ENCODE peak calls at places on chromosomes 3 and 15, in seven cellular contexts. V is astrocyte of the spinal cord, G is left ventricle myocardium inferior, B is colonic mucosa, O is uterus, R is stomach, D is epithelial cell of esophagus. N is an unnamed sample.

GRCh38 chr3:4531478-4532025 is 38.4 kb downstream of the ITPR1 start:
- DNase-seq in V (no peak), G (no peak), B (no peak), O (no peak), R (no peak), D (peak), N (no peak)

GRCh38 chr3:125212509-125213372 is at the start of gene SLC12A8:
- DNase-seq in V (no peak), G (no peak), B (peak), O (no peak), R (peak), D (no peak), N (no peak)

GRCh38 chr3:191727338-191727737 is 266.4 kb downstream of the PYDC2 start:
- DNase-seq in V (no peak), G (no peak), B (no peak), O (no peak), R (no peak), D (no peak), N (no peak)

GRCh38 chr15:51969728-51970127 is 1.9 kb downstream of the LEO1 start:
- DNase-seq in V (no peak), G (no peak), B (no peak), O (no peak), R (no peak), D (no peak), N (no peak)

GRCh38 chr3:42376397-42376798 is 34.0 kb downstream of the LYZL4 start:
- DNase-seq in V (peak), G (peak), B (no peak), O (peak), R (no peak), D (peak), N (no peak)

GRCh38 chr15:21260966-21261395 is 179.3 kb downstream of the POTEB3 start:
- DNase-seq in V (peak), G (peak), B (no peak), O (peak), R (no peak), D (no peak), N (peak)

GRCh38 chr15:94453227-94453626 is 221.9 kb downstream of the MCTP2 start:
- DNase-seq in V (no peak), G (no peak), B (no peak), O (no peak), R (no peak), D (peak), N (no peak)

GRCh38 chr3:120093119-120093922 is 926 bp downstream of the GSK3B start:
- DNase-seq in V (peak), G (no peak), B (peak), O (no peak), R (no peak), D (peak), N (no peak)

GRCh38 chr3:180707921-180708320 is 28.6 kb upstream of the CCDC39 start:
- DNase-seq in V (no peak), G (no peak), B (no peak), O (no peak), R (no peak), D (no peak), N (no peak)

GRCh38 chr15:82168757-82169156 is 93.8 kb downstream of the EFL1 start:
- DNase-seq in V (no peak), G (no peak), B (no peak), O (no peak), R (no peak), D (no peak), N (no peak)

GRCh38 chr3:89238836-89239235 is 131.4 kb downstream of the EPHA3 start:
- DNase-seq in V (no peak), G (no peak), B (no peak), O (no peak), R (no peak), D (no peak), N (no peak)

GRCh38 chr3:10015476-10015904 is 10.7 kb upstream of the FANCD2 start:
- DNase-seq in V (peak), G (peak), B (peak), O (peak), R (peak), D (peak), N (peak)

GRCh38 chr15:66563126-66563525 is 2.7 kb downstream of the LCTL start:
- DNase-seq in V (no peak), G (no peak), B (no peak), O (no peak), R (no peak), D (peak), N (no peak)

GRCh38 chr3:141412087-141412935 is 44.0 kb downstream of the ZBTB38 start:
- DNase-seq in V (peak), G (peak), B (peak), O (peak), R (peak), D (peak), N (no peak)

GRCh38 chr3:63458405-63458804 is 180.3 kb downstream of the SYNPR start:
- DNase-seq in V (no peak), G (no peak), B (no peak), O (no peak), R (no peak), D (no peak), N (no peak)

GRCh38 chr3:47384425-47384824 is 3.6 kb downstream of the PTPN23 start:
- DNase-seq in V (no peak), G (no peak), B (no peak), O (no peak), R (no peak), D (no peak), N (no peak)

GRCh38 chr3:39096775-39097174 is 10.7 kb downstream of the GORASP1 start:
- DNase-seq in V (no peak), G (no peak), B (no peak), O (no peak), R (no peak), D (no peak), N (no peak)

GRCh38 chr3:58469096-58469495 is 22.8 kb upstream of the KCTD6 start:
- DNase-seq in V (no peak), G (no peak), B (no peak), O (no peak), R (no peak), D (no peak), N (no peak)

GRCh38 chr3:139318826-139319225 is 25.0 kb upstream of the MRPS22 start:
- DNase-seq in V (no peak), G (no peak), B (no peak), O (no peak), R (no peak), D (no peak), N (no peak)

GRCh38 chr3:169324454-169324789 is 339.1 kb downstream of the MECOM start:
- DNase-seq in V (no peak), G (no peak), B (no peak), O (no peak), R (no peak), D (no peak), N (no peak)

GRCh38 chr15:92902723-92903587 is 2.8 kb downstream of the CHD2 start:
- DNase-seq in V (peak), G (no peak), B (no peak), O (no peak), R (no peak), D (no peak), N (no peak)

GRCh38 chr15:46365612-46366011 is 730.8 kb downstream of the SQOR start:
- DNase-seq in V (peak), G (peak), B (no peak), O (no peak), R (no peak), D (no peak), N (no peak)

GRCh38 chr3:73621388-73621787 is 3.4 kb downstream of the PDZRN3 start:
- DNase-seq in V (no peak), G (peak), B (peak), O (no peak), R (no peak), D (no peak), N (no peak)

GRCh38 chr3:45929042-45929679 is 14.1 kb upstream of the CXCR6 start:
- DNase-seq in V (no peak), G (no peak), B (peak), O (no peak), R (peak), D (peak), N (no peak)

GRCh38 chr3:15794842-15795562 is 2.8 kb downstream of the ANKRD28 start:
- DNase-seq in V (peak), G (no peak), B (no peak), O (no peak), R (no peak), D (no peak), N (no peak)
- TF ChIP-seq CTCF in V (peak), G (no peak), B (no peak), O (no peak), R (no peak), D (no peak), N (no peak)

GRCh38 chr15:85412956-85413854 is 32.8 kb downstream of the AKAP13 start:
- DNase-seq in V (peak), G (peak), B (peak), O (peak), R (peak), D (peak), N (peak)
- TF ChIP-seq CTCF in V (no peak), G (peak), B (no peak), O (no peak), R (no peak), D (peak), N (no peak)

GRCh38 chr15:38853608-38854007 is 289.0 kb upstream of the RASGRP1 start:
- DNase-seq in V (no peak), G (no peak), B (no peak), O (no peak), R (no peak), D (peak), N (no peak)
- TF ChIP-seq CTCF in V (peak), G (peak), B (no peak), O (no peak), R (no peak), D (peak), N (peak)

GRCh38 chr15:98649996-98650870 is 1.9 kb downstream of the IGF1R start:
- DNase-seq in V (no peak), G (peak), B (peak), O (peak), R (peak), D (no peak), N (peak)

GRCh38 chr15:98647026-98647773 is 1.1 kb upstream of the IGF1R start:
- DNase-seq in V (peak), G (peak), B (peak), O (peak), R (peak), D (peak), N (peak)

GRCh38 chr15:98649621-98649995 is 1.3 kb downstream of the IGF1R start:
- DNase-seq in V (no peak), G (peak), B (peak), O (peak), R (peak), D (no peak), N (peak)

GRCh38 chr15:98647774-98648653 is at the start of gene IGF1R:
- DNase-seq in V (peak), G (peak), B (peak), O (peak), R (peak), D (peak), N (peak)

GRCh38 chr15:98648654-98649537 is 557 bp downstream of the IGF1R start:
- DNase-seq in V (peak), G (peak), B (peak), O (peak), R (peak), D (peak), N (peak)
- TF ChIP-seq CTCF in V (no peak), G (peak), B (no peak), O (peak), R (no peak), D (no peak), N (peak)

GRCh38 chr3:183944790-183945189 is 60.1 kb upstream of the PARL start:
- DNase-seq in V (no peak), G (no peak), B (no peak), O (no peak), R (no peak), D (no peak), N (no peak)

GRCh38 chr3:183951459-183951858 is 66.2 kb downstream of the ABCC5 start:
- DNase-seq in V (no peak), G (no peak), B (no peak), O (no peak), R (no peak), D (no peak), N (no peak)

GRCh38 chr3:183953471-183954070 is 64.1 kb downstream of the ABCC5 start:
- DNase-seq in V (no peak), G (no peak), B (no peak), O (no peak), R (no peak), D (no peak), N (no peak)

GRCh38 chr3:183946037-183946436 is 61.4 kb upstream of the PARL start:
- DNase-seq in V (no peak), G (no peak), B (no peak), O (no peak), R (no peak), D (no peak), N (no peak)

DNA sequence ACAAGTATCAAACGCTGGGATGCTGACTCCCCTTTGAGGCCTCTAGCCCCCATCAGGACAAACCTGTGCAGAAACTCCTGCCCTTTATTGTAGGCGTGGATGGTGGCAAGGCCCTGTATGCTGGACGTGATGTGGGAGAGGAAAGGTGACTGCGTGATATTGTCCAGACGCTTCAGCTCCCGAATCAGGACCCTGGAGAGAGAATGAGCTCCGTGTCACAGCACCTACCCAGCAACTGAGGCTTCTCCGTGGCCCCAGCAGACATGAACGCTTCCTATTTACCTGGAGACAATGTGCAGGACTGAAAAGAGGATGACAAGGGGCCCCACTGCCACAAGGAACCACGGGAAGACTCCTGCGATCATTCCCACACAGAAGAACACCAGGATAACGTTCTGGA is 65.0 kb upstream of the PARL start:
- DNase-seq in V (no peak), G (no peak), B (no peak), O (no peak), R (no peak), D (no peak), N (no peak)
- TF ChIP-seq CTCF in V (no peak), G (no peak), B (no peak), O (no peak), R (no peak), D (no peak), N (no peak)

GRCh38 chr3:50617911-50618481 is 1.0 kb downstream of the MAPKAPK3 start:
- DNase-seq in V (no peak), G (peak), B (no peak), O (no peak), R (no peak), D (no peak), N (no peak)

GRCh38 chr3:50615190-50615589 is 1.8 kb upstream of the MAPKAPK3 start:
- DNase-seq in V (no peak), G (no peak), B (no peak), O (no peak), R (no peak), D (no peak), N (no peak)

GRCh38 chr3:50616003-50616769 is 765 bp upstream of the MAPKAPK3 start:
- DNase-seq in V (peak), G (peak), B (peak), O (peak), R (peak), D (peak), N (peak)

GRCh38 chr3:50616770-50617095 is 218 bp upstream of the MAPKAPK3 start:
- DNase-seq in V (peak), G (peak), B (peak), O (peak), R (peak), D (peak), N (peak)

DNA sequence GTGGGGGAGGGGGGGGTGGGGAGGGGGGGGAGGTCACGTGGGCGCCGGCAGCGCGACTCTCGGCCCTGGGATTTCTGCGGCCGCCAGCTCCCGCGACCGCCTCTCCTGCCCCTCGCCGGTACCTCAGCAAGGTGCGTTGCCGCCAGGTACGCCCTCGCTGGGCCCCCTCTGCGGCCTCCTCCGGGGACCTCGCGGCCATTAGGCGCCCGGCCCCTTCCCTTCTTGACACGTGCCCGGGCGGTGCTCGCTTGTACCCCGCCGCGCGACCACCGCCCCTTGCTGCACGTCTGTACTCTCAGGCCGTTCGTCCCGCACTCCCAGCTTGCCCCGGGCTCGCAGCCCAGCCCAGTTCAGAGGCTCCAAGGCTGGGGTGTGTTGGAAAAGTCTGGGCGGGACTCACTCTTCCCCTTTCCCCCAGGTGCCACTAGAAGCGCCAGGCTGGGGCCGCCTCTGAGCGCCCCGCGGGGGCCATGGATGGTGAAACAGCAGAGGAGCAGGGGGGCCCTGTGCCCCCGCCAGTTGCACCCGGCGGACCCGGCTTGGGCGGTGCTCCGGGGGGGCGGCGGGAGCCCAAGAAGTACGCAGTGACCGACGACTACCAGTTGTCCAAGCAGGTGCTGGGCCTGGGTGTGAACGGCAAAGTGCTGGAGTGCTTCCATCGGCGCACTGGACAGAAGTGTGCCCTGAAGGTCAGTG is at the start of gene MAPKAPK3:
- DNase-seq in V (no peak), G (peak), B (peak), O (peak), R (peak), D (peak), N (no peak)
- TF ChIP-seq CTCF in V (no peak), G (peak), B (no peak), O (no peak), R (no peak), D (no peak), N (no peak)

GRCh38 chr3:50303038-50303815 is at the start of gene HYAL1:
- DNase-seq in V (no peak), G (peak), B (peak), O (peak), R (peak), D (peak), N (peak)
- TF ChIP-seq CTCF in V (no peak), G (peak), B (no peak), O (no peak), R (no peak), D (peak), N (peak)

DNA sequence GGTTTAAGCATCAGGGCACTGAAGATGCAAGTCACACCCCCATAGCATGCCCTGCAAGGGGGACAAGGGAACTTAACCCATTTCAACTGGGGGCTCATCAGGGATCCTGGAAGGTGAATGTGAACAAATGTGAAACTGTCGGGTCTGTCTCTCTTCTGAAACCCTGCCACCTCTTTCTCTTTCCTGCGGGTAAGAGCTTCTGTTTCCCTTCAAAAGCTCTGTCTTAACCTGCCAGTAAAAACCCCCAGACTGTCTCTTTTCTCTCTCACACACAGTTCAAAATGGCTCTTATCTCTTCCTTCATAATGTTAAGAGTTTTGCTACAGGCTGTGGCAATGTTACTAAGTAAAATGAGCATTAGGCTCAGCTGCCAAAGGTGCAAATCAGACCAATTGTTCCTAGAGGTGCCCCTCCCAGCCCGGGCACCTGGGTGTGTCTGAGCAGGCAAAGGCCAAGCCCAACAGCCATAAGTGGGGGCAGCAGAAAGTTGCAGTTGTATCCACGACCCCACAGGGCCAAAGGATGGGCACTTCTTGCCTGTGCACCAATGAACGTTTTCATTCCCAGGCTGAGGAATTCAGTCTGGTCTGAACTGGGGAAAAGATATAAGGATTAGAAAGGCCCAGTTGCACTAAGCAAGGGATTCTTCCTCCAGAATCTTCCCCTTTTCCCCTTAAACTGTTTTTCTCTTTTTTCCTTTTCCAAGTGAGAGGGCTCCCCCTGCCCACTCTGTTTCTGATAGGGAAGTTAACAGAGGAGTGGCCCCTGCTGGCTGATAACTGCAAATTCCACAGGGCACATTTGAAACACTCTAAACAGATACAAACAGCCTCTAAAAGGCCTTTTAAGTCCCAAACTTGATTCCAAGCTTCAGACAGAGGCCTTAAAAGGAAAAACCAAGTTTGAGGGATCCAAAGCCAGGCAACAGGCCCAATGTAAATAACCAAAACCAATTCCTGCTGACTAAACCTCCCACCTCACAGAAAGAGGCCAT is 113.8 kb upstream of the EPHA6 start:
- DNase-seq in V (peak), G (no peak), B (no peak), O (no peak), R (no peak), D (peak), N (no peak)
- TF ChIP-seq CTCF in V (no peak), G (no peak), B (no peak), O (no peak), R (no peak), D (peak), N (no peak)